ENCODE peak calls at places on chromosomes 5 and 9, in four cellular contexts. R, W, K and E are unnamed samples.

GRCh38 chr5:138068742-138069375 is 15.0 kb upstream of the WNT8A start:
- DNase-seq in R (peak; percentile 83), W (peak; percentile 26), K (peak; percentile 53), E (no peak)

GRCh38 chr9:127541176-127541575 is 70.9 kb upstream of the STXBP1 start:
- DNase-seq in R (no peak), W (no peak), K (no peak), E (no peak)

GRCh38 chr5:69213513-69214215 is 21.0 kb upstream of the CDK7 start:
- DNase-seq in K (no peak), W (no peak), R (peak; percentile 27), E (peak; percentile 35)

GRCh38 chr5:68380071-68380470 is 164.5 kb downstream of the PIK3R1 start:
- DNase-seq in R (no peak), K (no peak), W (no peak), E (no peak)

GRCh38 chr9:91127653-91128052 is 234.1 kb downstream of the AUH start:
- DNase-seq in K (no peak), R (no peak), W (no peak), E (no peak)

GRCh38 chr5:102971693-102972293 is 148.1 kb downstream of the GIN1 start:
- DNase-seq in K (no peak), W (no peak), R (peak; percentile 9), E (peak; percentile 4)

GRCh38 chr5:55604611-55605067 is 69.9 kb upstream of the PLPP1 start:
- DNase-seq in R (peak; percentile 46), K (no peak), W (no peak), E (no peak)

GRCh38 chr9:90014421-90014820 is 409.6 kb downstream of the GADD45G start:
- DNase-seq in R (no peak), W (no peak), K (no peak), E (no peak)

GRCh38 chr5:78920604-78921003 is 64.5 kb downstream of the ARSB start:
- DNase-seq in W (no peak), K (no peak), R (peak; percentile 25), E (no peak)

GRCh38 chr9:72904267-72905093 is 48.4 kb downstream of the ALDH1A1 start:
- DNase-seq in K (no peak), R (no peak), W (no peak), E (no peak)

GRCh38 chr5:113825143-113825542 is 311.6 kb downstream of the YTHDC2 start:
- DNase-seq in K (no peak), R (no peak), W (no peak), E (no peak)

GRCh38 chr9:131747352-131747751 is 7.5 kb upstream of the RAPGEF1 start:
- DNase-seq in W (no peak), R (no peak), K (no peak), E (peak; percentile 26)

GRCh38 chr9:89664896-89665329 is 60.1 kb downstream of the GADD45G start:
- DNase-seq in R (no peak), K (no peak), W (no peak), E (no peak)